ENCODE peak calls at places on chromosomes 6 and 20, in six cellular contexts. One of them, this sample, is unnamed.

GRCh38 chr6:70396796-70397729 is 16.2 kb upstream of the FAM135A start:
- DNase-seq in transverse colon: no peak
- DNase-seq in stomach: no peak
- DNase-seq in Panc1: no peak
- DNase-seq in HepG2: no peak
- DNase-seq in SK-N-SH: no peak
- DNase-seq in this sample: no peak

GRCh38 chr20:36273414-36274247 is 32.5 kb upstream of the DLGAP4 start:
- DNase-seq in transverse colon: no peak
- DNase-seq in stomach: no peak
- DNase-seq in Panc1: peak
- DNase-seq in HepG2: no peak
- DNase-seq in SK-N-SH: peak
- DNase-seq in this sample: peak

GRCh38 chr6:2810092-2810671 is 31.5 kb downstream of the SERPINB1 start:
- DNase-seq in transverse colon: peak
- DNase-seq in stomach: peak
- DNase-seq in Panc1: no peak
- DNase-seq in HepG2: no peak
- DNase-seq in SK-N-SH: no peak
- DNase-seq in this sample: no peak

GRCh38 chr6:35077006-35077712 is 64.0 kb downstream of the TCP11 start:
- DNase-seq in transverse colon: no peak
- DNase-seq in stomach: no peak
- DNase-seq in Panc1: no peak
- DNase-seq in HepG2: no peak
- DNase-seq in SK-N-SH: no peak
- DNase-seq in this sample: peak

GRCh38 chr6:151549790-151550189 is 56.0 kb downstream of the CCDC170 start:
- DNase-seq in transverse colon: no peak
- DNase-seq in stomach: no peak
- DNase-seq in Panc1: no peak
- DNase-seq in HepG2: no peak
- DNase-seq in SK-N-SH: no peak
- DNase-seq in this sample: no peak

GRCh38 chr6:125872259-125872921 is 81.6 kb downstream of the NCOA7 start:
- DNase-seq in transverse colon: no peak
- DNase-seq in stomach: no peak
- DNase-seq in Panc1: no peak
- DNase-seq in HepG2: no peak
- DNase-seq in SK-N-SH: no peak
- DNase-seq in this sample: no peak

GRCh38 chr6:11212625-11213024 is 19.8 kb downstream of the NEDD9 start:
- DNase-seq in transverse colon: no peak
- DNase-seq in stomach: no peak
- DNase-seq in Panc1: no peak
- DNase-seq in HepG2: no peak
- DNase-seq in SK-N-SH: no peak
- DNase-seq in this sample: peak

GRCh38 chr6:40661726-40662125 is 74.6 kb upstream of the LRFN2 start:
- DNase-seq in transverse colon: no peak
- DNase-seq in stomach: no peak
- DNase-seq in Panc1: no peak
- DNase-seq in HepG2: no peak
- DNase-seq in SK-N-SH: no peak
- DNase-seq in this sample: no peak

GRCh38 chr6:57221936-57222683 is at the start of gene RAB23:
- DNase-seq in transverse colon: peak
- DNase-seq in stomach: peak
- DNase-seq in Panc1: peak
- DNase-seq in HepG2: peak
- DNase-seq in SK-N-SH: peak
- DNase-seq in this sample: peak

GRCh38 chr6:108559097-108559883 is 1.4 kb upstream of the FOXO3 start:
- DNase-seq in transverse colon: peak
- DNase-seq in stomach: peak
- DNase-seq in Panc1: no peak
- DNase-seq in HepG2: peak
- DNase-seq in SK-N-SH: peak
- DNase-seq in this sample: peak

GRCh38 chr6:1311400-1312192 is at the start of gene FOXQ1:
- DNase-seq in transverse colon: peak
- DNase-seq in stomach: peak
- DNase-seq in Panc1: no peak
- DNase-seq in HepG2: peak
- DNase-seq in SK-N-SH: peak
- DNase-seq in this sample: no peak

GRCh38 chr6:3397229-3398164 is 59.4 kb downstream of the SLC22A23 start:
- DNase-seq in transverse colon: no peak
- DNase-seq in stomach: no peak
- DNase-seq in Panc1: no peak
- DNase-seq in HepG2: no peak
- DNase-seq in SK-N-SH: no peak
- DNase-seq in this sample: peak

GRCh38 chr6:109799664-109800063 is 108.6 kb downstream of the FIG4 start:
- DNase-seq in transverse colon: no peak
- DNase-seq in stomach: peak
- DNase-seq in Panc1: no peak
- DNase-seq in HepG2: no peak
- DNase-seq in SK-N-SH: no peak
- DNase-seq in this sample: no peak

GRCh38 chr6:144969154-144969553 is 684.0 kb downstream of the UTRN start:
- DNase-seq in transverse colon: no peak
- DNase-seq in stomach: no peak
- DNase-seq in Panc1: no peak
- DNase-seq in HepG2: no peak
- DNase-seq in SK-N-SH: no peak
- DNase-seq in this sample: no peak

GRCh38 chr6:3494391-3495100 is 37.7 kb upstream of the SLC22A23 start:
- DNase-seq in transverse colon: no peak
- DNase-seq in stomach: no peak
- DNase-seq in Panc1: no peak
- DNase-seq in HepG2: no peak
- DNase-seq in SK-N-SH: no peak
- DNase-seq in this sample: no peak

GRCh38 chr6:103273048-103273447 is 1586.7 kb downstream of the HACE1 start:
- DNase-seq in transverse colon: no peak
- DNase-seq in stomach: no peak
- DNase-seq in Panc1: peak
- DNase-seq in HepG2: peak
- DNase-seq in SK-N-SH: peak
- DNase-seq in this sample: no peak

GRCh38 chr6:16514249-16514648 is 247.0 kb downstream of the ATXN1 start:
- DNase-seq in transverse colon: no peak
- DNase-seq in stomach: no peak
- DNase-seq in Panc1: peak
- DNase-seq in HepG2: peak
- DNase-seq in SK-N-SH: peak
- DNase-seq in this sample: no peak

GRCh38 chr20:58087567-58087858 is 140.9 kb downstream of the ANKRD60 start:
- DNase-seq in transverse colon: no peak
- DNase-seq in stomach: no peak
- DNase-seq in Panc1: no peak
- DNase-seq in HepG2: no peak
- DNase-seq in SK-N-SH: no peak
- DNase-seq in this sample: no peak

GRCh38 chr6:44078795-44079671 is 48.2 kb downstream of the MRPL14 start:
- DNase-seq in transverse colon: peak
- DNase-seq in stomach: peak
- DNase-seq in Panc1: no peak
- DNase-seq in HepG2: peak
- DNase-seq in SK-N-SH: peak
- DNase-seq in this sample: peak

GRCh38 chr6:130810307-130811030 is 16.7 kb upstream of the SMLR1 start:
- DNase-seq in transverse colon: no peak
- DNase-seq in stomach: no peak
- DNase-seq in Panc1: no peak
- DNase-seq in HepG2: no peak
- DNase-seq in SK-N-SH: peak
- DNase-seq in this sample: no peak

GRCh38 chr20:12237772-12238171 is 320.1 kb downstream of the BTBD3 start:
- DNase-seq in transverse colon: no peak
- DNase-seq in stomach: no peak
- DNase-seq in Panc1: no peak
- DNase-seq in HepG2: no peak
- DNase-seq in SK-N-SH: no peak
- DNase-seq in this sample: peak

GRCh38 chr6:52617087-52617486 is 40.2 kb upstream of the TRAM2 start:
- DNase-seq in transverse colon: no peak
- DNase-seq in stomach: no peak
- DNase-seq in Panc1: no peak
- DNase-seq in HepG2: no peak
- DNase-seq in SK-N-SH: no peak
- DNase-seq in this sample: no peak

GRCh38 chr20:62165762-62166399 is 16.9 kb upstream of the MTG2 start:
- DNase-seq in transverse colon: no peak
- DNase-seq in stomach: no peak
- DNase-seq in Panc1: no peak
- DNase-seq in HepG2: no peak
- DNase-seq in SK-N-SH: no peak
- DNase-seq in this sample: no peak

GRCh38 chr20:33209789-33210188 is 7.4 kb upstream of the BPIFA3 start:
- DNase-seq in transverse colon: peak
- DNase-seq in stomach: peak
- DNase-seq in Panc1: no peak
- DNase-seq in HepG2: peak
- DNase-seq in SK-N-SH: no peak
- DNase-seq in this sample: no peak

GRCh38 chr6:151092561-151092960 is 147.2 kb upstream of the AKAP12 start:
- DNase-seq in transverse colon: no peak
- DNase-seq in stomach: no peak
- DNase-seq in Panc1: no peak
- DNase-seq in HepG2: no peak
- DNase-seq in SK-N-SH: no peak
- DNase-seq in this sample: no peak

GRCh38 chr6:148296746-148297145 is 45.9 kb upstream of the SASH1 start:
- DNase-seq in transverse colon: no peak
- DNase-seq in stomach: no peak
- DNase-seq in Panc1: no peak
- DNase-seq in HepG2: no peak
- DNase-seq in SK-N-SH: no peak
- DNase-seq in this sample: no peak

GRCh38 chr6:148294059-148294458 is 48.6 kb upstream of the SASH1 start:
- DNase-seq in transverse colon: no peak
- DNase-seq in stomach: no peak
- DNase-seq in Panc1: no peak
- DNase-seq in HepG2: no peak
- DNase-seq in SK-N-SH: no peak
- DNase-seq in this sample: no peak

GRCh38 chr6:148291876-148292275 is 50.8 kb upstream of the SASH1 start:
- DNase-seq in transverse colon: no peak
- DNase-seq in stomach: no peak
- DNase-seq in Panc1: no peak
- DNase-seq in HepG2: no peak
- DNase-seq in SK-N-SH: no peak
- DNase-seq in this sample: no peak

GRCh38 chr6:148295261-148295887 is 47.3 kb upstream of the SASH1 start:
- DNase-seq in transverse colon: no peak
- DNase-seq in stomach: no peak
- DNase-seq in Panc1: no peak
- DNase-seq in HepG2: no peak
- DNase-seq in SK-N-SH: no peak
- DNase-seq in this sample: no peak

DNA sequence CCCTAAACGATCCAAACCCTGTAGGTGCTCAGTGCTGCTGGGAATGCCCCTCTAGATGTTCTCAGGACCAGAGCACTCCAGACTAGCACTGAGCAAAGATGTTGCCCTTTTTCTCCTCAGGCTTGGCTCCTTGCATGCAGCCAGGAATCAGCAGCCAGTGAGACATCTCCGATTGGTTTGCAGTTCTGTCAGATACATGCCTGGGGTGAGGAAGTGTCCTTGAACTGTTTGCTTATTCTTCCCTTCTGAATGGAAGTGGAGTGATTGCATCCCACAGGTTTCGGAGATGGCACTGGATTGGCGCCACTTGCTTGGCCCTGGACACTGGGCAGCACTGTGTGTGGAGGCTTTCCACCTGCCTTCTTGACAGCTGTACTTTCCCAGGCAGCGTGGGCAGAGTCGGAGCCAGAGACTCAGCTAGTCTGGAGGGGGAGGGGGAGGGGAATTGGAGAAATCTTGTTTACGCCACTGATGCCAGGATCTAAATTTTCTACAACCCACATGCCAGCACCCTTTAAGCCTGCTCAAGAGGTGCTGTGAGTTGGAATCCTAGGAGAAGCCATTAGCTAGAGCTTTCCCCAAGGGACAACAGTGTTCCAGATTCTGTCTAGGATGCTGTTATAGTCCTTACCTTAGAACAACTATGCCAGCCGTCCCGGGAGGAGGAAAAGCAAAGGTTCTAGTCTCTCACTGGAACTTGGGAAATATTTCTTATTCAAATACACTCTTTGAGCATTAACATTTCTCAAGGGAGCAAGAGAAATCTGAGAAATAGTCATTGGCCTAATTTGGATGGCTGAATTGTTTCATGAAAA is 49.2 kb upstream of the SASH1 start:
- DNase-seq in transverse colon: no peak
- DNase-seq in stomach: no peak
- DNase-seq in Panc1: no peak
- DNase-seq in HepG2: no peak
- DNase-seq in SK-N-SH: no peak
- DNase-seq in this sample: no peak
- TF ChIP-seq POLR2AphosphoS5 in transverse colon: no peak
- TF ChIP-seq POLR2AphosphoS5 in stomach: no peak
- TF ChIP-seq POLR2AphosphoS5 in Panc1: no peak
- TF ChIP-seq POLR2AphosphoS5 in HepG2: no peak
- TF ChIP-seq POLR2AphosphoS5 in SK-N-SH: no peak
- TF ChIP-seq POLR2AphosphoS5 in this sample: peak

DNA sequence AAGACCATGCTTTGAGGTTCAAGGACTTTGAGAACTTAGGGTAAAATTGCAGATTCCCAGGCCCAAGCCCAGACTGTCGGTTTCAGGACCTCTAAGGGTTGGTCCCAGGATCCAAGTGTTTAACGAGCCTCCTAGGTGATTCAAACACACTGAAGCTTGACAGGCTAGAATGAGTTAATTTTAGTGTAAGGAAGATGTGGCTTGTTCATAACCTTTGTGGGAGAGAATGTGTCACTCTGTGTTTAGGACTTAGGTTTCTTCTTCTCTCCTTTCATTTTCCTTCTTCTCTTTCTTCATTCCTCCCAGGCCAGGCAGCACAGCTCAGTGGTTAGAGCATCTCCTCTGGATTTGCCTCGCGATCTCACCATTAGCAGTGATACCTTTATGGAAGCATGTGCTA is 104.8 kb upstream of the KCNG1 start:
- DNase-seq in transverse colon: no peak
- DNase-seq in stomach: no peak
- DNase-seq in Panc1: no peak
- DNase-seq in HepG2: no peak
- DNase-seq in SK-N-SH: no peak
- DNase-seq in this sample: no peak
- H3K27ac ChIP-seq in transverse colon: no peak
- H3K27ac ChIP-seq in stomach: no peak
- H3K27ac ChIP-seq in Panc1: no peak
- H3K27ac ChIP-seq in HepG2: no peak
- H3K27ac ChIP-seq in SK-N-SH: peak
- H3K27ac ChIP-seq in this sample: no peak

GRCh38 chr6:85449388-85449817 is 480 bp upstream of the NT5E start:
- DNase-seq in transverse colon: peak
- DNase-seq in stomach: no peak
- DNase-seq in Panc1: no peak
- DNase-seq in HepG2: no peak
- DNase-seq in SK-N-SH: no peak
- DNase-seq in this sample: peak
- TF ChIP-seq CTCF in transverse colon: no peak
- TF ChIP-seq CTCF in stomach: no peak
- TF ChIP-seq CTCF in Panc1: no peak
- TF ChIP-seq CTCF in HepG2: no peak
- TF ChIP-seq CTCF in SK-N-SH: no peak
- TF ChIP-seq CTCF in this sample: no peak

GRCh38 chr6:26240157-26240980 is 124.6 kb upstream of the BTN3A2 start:
- DNase-seq in transverse colon: peak
- DNase-seq in stomach: peak
- DNase-seq in Panc1: no peak
- DNase-seq in HepG2: no peak
- DNase-seq in SK-N-SH: peak
- DNase-seq in this sample: peak
- TF ChIP-seq POLR2AphosphoS5 in transverse colon: peak
- TF ChIP-seq POLR2AphosphoS5 in stomach: peak
- TF ChIP-seq POLR2AphosphoS5 in Panc1: no peak
- TF ChIP-seq POLR2AphosphoS5 in HepG2: no peak
- TF ChIP-seq POLR2AphosphoS5 in SK-N-SH: peak
- TF ChIP-seq POLR2AphosphoS5 in this sample: peak

This sample was measured in sigmoid colon.